ENCODE peak calls at places on chromosomes 12 and 14, in five cellular contexts. B, C, V, J and E are unnamed samples.

GRCh38 chr14:101063121-101063520 is 159.6 kb upstream of the RTL1 start:
- DNase-seq in B (no peak), C (no peak), V (no peak), J (no peak), E (no peak)

GRCh38 chr12:22312336-22312735 is 22.2 kb downstream of the ST8SIA1 start:
- DNase-seq in B (no peak), C (no peak), V (no peak), J (no peak), E (no peak)

GRCh38 chr12:26748741-26749431 is 84.1 kb downstream of the ITPR2 start:
- DNase-seq in B (no peak), C (peak), V (no peak), J (no peak), E (peak)

GRCh38 chr14:54106802-54107377 is 150.3 kb upstream of the BMP4 start:
- DNase-seq in B (peak), C (no peak), V (no peak), J (no peak), E (no peak)

GRCh38 chr12:109741286-109741969 is 27.8 kb downstream of the FAM222A start:
- DNase-seq in B (peak), C (no peak), V (no peak), J (no peak), E (no peak)

GRCh38 chr12:98808243-98808895 is 163.3 kb downstream of the APAF1 start:
- DNase-seq in B (no peak), C (no peak), V (no peak), J (no peak), E (no peak)

GRCh38 chr14:68703093-68703492 is 89.8 kb downstream of the ZFP36L1 start:
- DNase-seq in B (peak), C (no peak), V (no peak), J (no peak), E (peak)

GRCh38 chr12:40202095-40203059 is 22.4 kb upstream of the LRRK2 start:
- DNase-seq in B (no peak), C (no peak), V (no peak), J (peak), E (peak)

GRCh38 chr14:55731881-55732498 is 152.0 kb downstream of the KTN1 start:
- DNase-seq in B (peak), C (no peak), V (peak), J (peak), E (peak)

GRCh38 chr12:26195641-26196423 is 459 bp downstream of the SSPN start:
- DNase-seq in B (peak), C (no peak), V (peak), J (no peak), E (no peak)

GRCh38 chr14:75226755-75227544 is 50.5 kb upstream of the TMED10 start:
- DNase-seq in B (no peak), C (no peak), V (no peak), J (no peak), E (no peak)

GRCh38 chr12:49292729-49293055 is 2.3 kb upstream of the PRPH start:
- DNase-seq in B (no peak), C (no peak), V (peak), J (no peak), E (no peak)

GRCh38 chr12:31797230-31797872 is 68.5 kb upstream of the AMN1 start:
- DNase-seq in B (no peak), C (no peak), V (no peak), J (no peak), E (no peak)

GRCh38 chr12:57893460-57894353 is 47.2 kb upstream of the CTDSP2 start:
- DNase-seq in B (peak), C (peak), V (no peak), J (no peak), E (peak)

GRCh38 chr12:128245890-128246289 is 21.1 kb upstream of the TMEM132C start:
- DNase-seq in B (no peak), C (no peak), V (no peak), J (no peak), E (no peak)

GRCh38 chr12:40907115-40907521 is 214.9 kb downstream of the CNTN1 start:
- DNase-seq in B (no peak), C (no peak), V (peak), J (no peak), E (no peak)

GRCh38 chr14:31939934-31940333 is 137.2 kb upstream of the ARHGAP5 start:
- DNase-seq in B (no peak), C (no peak), V (peak), J (no peak), E (no peak)

GRCh38 chr12:108150436-108150835 is 21.3 kb downstream of the WSCD2 start:
- DNase-seq in B (no peak), C (no peak), V (no peak), J (no peak), E (no peak)

GRCh38 chr12:52380271-52380694 is 5.2 kb downstream of the KRT84 start:
- DNase-seq in B (peak), C (no peak), V (peak), J (peak), E (peak)

GRCh38 chr12:46959484-46959883 is 119.9 kb upstream of the PCED1B start:
- DNase-seq in B (no peak), C (peak), V (no peak), J (no peak), E (peak)

GRCh38 chr14:33836895-33837577 is 113.8 kb downstream of the EGLN3 start:
- DNase-seq in B (no peak), C (no peak), V (no peak), J (no peak), E (no peak)

GRCh38 chr12:22042981-22043669 is 2.9 kb upstream of the CMAS start:
- DNase-seq in B (no peak), C (no peak), V (no peak), J (no peak), E (peak)

GRCh38 chr12:93722757-93723567 is 45.8 kb downstream of the CRADD start:
- DNase-seq in B (peak), C (no peak), V (peak), J (peak), E (peak)